ENCODE peak calls at places on chromosomes 4 and X, in nine cellular contexts. O is AG04450, U is H9, F is left ventricle myocardium inferior, D is neural progenitor cell, N is A549, E is AG10803, W is endothelial cell, B is B cell. L is an unnamed sample.

GRCh38 chr4:160044693-160045092 is 941.8 kb downstream of the RAPGEF2 start:
- DNase-seq in O (no peak), N (no peak), F (no peak), W (no peak), D (no peak), B (no peak), U (no peak), E (no peak), L (no peak)

GRCh38 chr4:108829981-108830492 is 67.2 kb upstream of the ETNPPL start:
- DNase-seq in B (no peak), U (no peak), E (peak; percentile 58), N (no peak), F (no peak), O (no peak), W (no peak), D (no peak), L (no peak)

GRCh38 chr4:48698029-48698901 is 81.8 kb downstream of the FRYL start:
- DNase-seq in N (peak; percentile 64), W (no peak), D (peak; percentile 15), O (peak; percentile 52), U (no peak), E (peak; percentile 86), B (no peak), F (peak; percentile 26), L (no peak)

GRCh38 chrX:154458954-154459829 is 1.1 kb downstream of the PLXNA3 start:
- DNase-seq in D (peak; percentile 35), U (no peak), W (no peak), B (peak; percentile 19), F (peak; percentile 28), O (no peak), N (no peak), E (no peak), L (peak; percentile 46)

GRCh38 chr4:169611157-169611556 is 1.2 kb downstream of the NEK1 start:
- DNase-seq in D (no peak), W (no peak), F (no peak), E (no peak), O (no peak), B (no peak), N (no peak), U (no peak), L (no peak)

GRCh38 chr4:22356996-22357596 is 158.8 kb downstream of the ADGRA3 start:
- DNase-seq in D (no peak), U (no peak), W (no peak), O (no peak), N (peak; percentile 13), F (no peak), B (no peak), E (peak; percentile 15), L (no peak)

GRCh38 chrX:107669885-107670628 is 41.7 kb downstream of the PRPS1 start:
- DNase-seq in W (no peak), E (no peak), B (no peak), U (no peak), O (no peak), N (no peak), F (no peak), D (no peak), L (no peak)

GRCh38 chr4:142922720-142923119 is 76.6 kb upstream of the INPP4B start:
- DNase-seq in N (no peak), U (no peak), O (no peak), D (no peak), B (no peak), E (no peak), F (no peak), W (no peak), L (no peak)

GRCh38 chr4:81919238-81919637 is 447.5 kb upstream of the RASGEF1B start:
- DNase-seq in N (peak; percentile 28), W (peak; percentile 17), D (peak; percentile 53), O (no peak), E (no peak), B (peak; percentile 25), F (no peak), U (peak; percentile 38), L (no peak)

GRCh38 chrX:43813898-43814297 is 68.4 kb downstream of the MAOB start:
- DNase-seq in U (peak; percentile 35), O (no peak), D (peak; percentile 59), F (no peak), N (peak; percentile 29), W (peak; percentile 32), E (no peak), B (no peak), L (peak; percentile 9)

GRCh38 chr4:74033721-74034120 is 4.8 kb downstream of the CXCL3 start:
- DNase-seq in E (peak; percentile 25), D (no peak), F (no peak), B (no peak), O (no peak), W (no peak), N (no peak), U (no peak), L (no peak)

GRCh38 chr4:125049711-125050110 is 265.0 kb upstream of the FAT4 start:
- DNase-seq in W (no peak), N (no peak), U (no peak), E (peak; percentile 21), O (peak; percentile 23), F (no peak), D (no peak), B (no peak), L (no peak)

GRCh38 chr4:122764808-122765189 is 32.3 kb downstream of the BBS12 start:
- DNase-seq in D (no peak), E (peak; percentile 94), O (peak; percentile 54), N (peak; percentile 47), B (no peak), F (no peak), U (no peak), W (no peak), L (no peak)

GRCh38 chr4:37882665-37883296 is 8.1 kb upstream of the TBC1D1 start:
- DNase-seq in F (no peak), E (no peak), W (no peak), D (peak; percentile 17), B (no peak), O (no peak), U (no peak), N (peak; percentile 2), L (no peak)

GRCh38 chrX:41087219-41087618 is 2.0 kb downstream of the USP9X start:
- DNase-seq in B (peak; percentile 20), D (no peak), U (no peak), F (no peak), N (no peak), O (no peak), E (no peak), W (no peak), L (no peak)

GRCh38 chr4:110442309-110442708 is 33.6 kb upstream of the ENPEP start:
- DNase-seq in W (no peak), O (no peak), U (no peak), N (no peak), B (no peak), F (no peak), D (no peak), E (no peak), L (no peak)

GRCh38 chrX:72120798-72121197 is 10.9 kb downstream of the RTL5 start:
- DNase-seq in B (no peak), W (no peak), U (no peak), N (no peak), E (no peak), D (no peak), F (no peak), O (no peak), L (no peak)

GRCh38 chr4:145481164-145481941 is at the start of gene SMAD1:
- DNase-seq in O (peak; percentile 48), N (peak; percentile 72), F (peak; percentile 86), U (peak; percentile 69), B (peak; percentile 38), E (peak; percentile 88), D (peak; percentile 89), W (peak; percentile 72), L (peak; percentile 90)

GRCh38 chrX:13747836-13748235 is 13.3 kb downstream of the OFD1 start:
- DNase-seq in U (no peak), N (peak; percentile 56), D (peak; percentile 33), W (peak; percentile 26), F (peak; percentile 18), B (peak; percentile 48), E (peak; percentile 67), O (peak; percentile 29), L (peak; percentile 20)

GRCh38 chrX:13752141-13752540 is 17.6 kb downstream of the OFD1 start:
- DNase-seq in N (no peak), E (no peak), D (no peak), W (no peak), O (no peak), B (no peak), U (no peak), F (no peak), L (no peak)

GRCh38 chrX:13750812-13751211 is 16.3 kb downstream of the OFD1 start:
- DNase-seq in O (no peak), E (no peak), N (no peak), W (no peak), U (no peak), B (no peak), D (no peak), F (no peak), L (no peak)

GRCh38 chrX:13748486-13748885 is 13.9 kb downstream of the OFD1 start:
- DNase-seq in D (no peak), W (no peak), U (no peak), N (no peak), E (no peak), F (no peak), B (no peak), O (no peak), L (no peak)

DNA sequence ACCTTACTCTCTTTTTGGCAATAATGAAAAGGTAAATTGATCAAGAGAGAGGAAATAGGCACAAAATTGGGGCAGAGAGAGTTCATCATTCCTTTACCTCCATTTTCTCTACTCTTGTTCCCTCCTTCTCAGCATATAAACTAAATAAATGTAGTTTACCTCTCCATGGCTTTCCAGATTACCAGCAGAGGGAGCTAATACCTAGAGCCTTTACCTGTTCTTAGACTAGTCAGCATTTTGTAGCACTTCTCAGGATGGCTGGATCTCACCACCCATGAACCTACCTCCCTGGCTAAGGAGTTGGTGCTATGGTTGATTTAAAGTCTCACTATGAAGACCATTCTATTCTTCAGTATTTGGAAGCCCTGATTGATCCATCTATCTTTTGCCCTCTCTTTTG is 15.7 kb downstream of the OFD1 start:
- DNase-seq in N (peak; percentile 69), E (peak; percentile 20), B (peak; percentile 41), F (no peak), U (no peak), D (peak; percentile 31), O (no peak), W (no peak), L (no peak)
- TF ChIP-seq CTCF in N (peak; percentile 60), E (peak; percentile 48), B (peak; percentile 48), F (peak; percentile 62), U (peak; percentile 71), D (peak; percentile 59), O (peak; percentile 47), W (peak; percentile 22), L (no peak)

GRCh38 chr4:147830102-147830463 is 98.2 kb downstream of the ARHGAP10 start:
- DNase-seq in O (no peak), F (no peak), N (no peak), U (no peak), E (no peak), D (peak; percentile 36), B (no peak), W (no peak), L (no peak)
- TF ChIP-seq CTCF in O (no peak), F (no peak), N (no peak), U (no peak), E (no peak), D (no peak), B (no peak), W (no peak), L (no peak)

GRCh38 chr4:89558147-89558546 is 250.5 kb upstream of the GPRIN3 start:
- DNase-seq in U (peak; percentile 35), B (no peak), D (peak; percentile 25), O (no peak), N (peak; percentile 12), E (no peak), F (no peak), W (no peak), L (no peak)
- TF ChIP-seq CTCF in U (peak; percentile 69), B (no peak), D (peak; percentile 59), O (peak; percentile 48), N (no peak), E (peak; percentile 37), F (peak; percentile 34), W (peak; percentile 22), L (peak; percentile 35)

GRCh38 chr4:27666943-27667342 is 806.3 kb downstream of the STIM2 start:
- DNase-seq in W (no peak), O (no peak), B (no peak), D (peak; percentile 46), U (peak; percentile 31), E (no peak), F (no peak), N (peak; percentile 26), L (no peak)
- TF ChIP-seq CTCF in W (no peak), O (no peak), B (no peak), D (peak; percentile 51), U (peak; percentile 55), E (no peak), F (peak; percentile 14), N (no peak), L (no peak)